ENCODE peak calls at places on chromosomes 6 and 20, in eight cellular contexts. H is cardiac muscle cell, Q is uterus, Z is trophoblast cell, N is small intestine, S is tibial nerve, D is pancreas, G is IMR-90. O is an unnamed sample.
A peak's percentile ranks its signal among the peaks of the same experiment; 100 is the strongest.

GRCh38 chr6:116041934-116042333 is 18.8 kb downstream of the FRK start:
- DNase-seq in H (no peak), Q (no peak), Z (no peak), N (no peak), S (no peak), D (no peak), G (no peak), O (no peak)

GRCh38 chr6:32167761-32168262 is 3.4 kb downstream of the EGFL8 start:
- DNase-seq in H (peak; percentile 84), Q (no peak), Z (no peak), N (no peak), S (no peak), D (no peak), G (no peak), O (no peak)

GRCh38 chr20:50200482-50201104 is 10.0 kb downstream of the CEBPB start:
- DNase-seq in H (no peak), Q (no peak), Z (no peak), N (no peak), S (no peak), D (no peak), G (no peak), O (no peak)

GRCh38 chr6:77150736-77151135 is 312.6 kb downstream of the HTR1B start:
- DNase-seq in H (no peak), Q (no peak), Z (no peak), N (no peak), S (no peak), D (no peak), G (no peak), O (no peak)

GRCh38 chr6:151071295-151071694 is 168.5 kb upstream of the AKAP12 start:
- DNase-seq in H (peak; percentile 84), Q (peak; percentile 45), Z (no peak), N (no peak), S (peak; percentile 69), D (no peak), G (peak; percentile 91), O (no peak)

GRCh38 chr6:79335133-79335674 is 100.7 kb upstream of the HMGN3 start:
- DNase-seq in H (no peak), Q (no peak), Z (no peak), N (no peak), S (no peak), D (no peak), G (no peak), O (no peak)

GRCh38 chr6:127459231-127459641 is at the start of gene KIAA0408:
- DNase-seq in H (peak; percentile 85), Q (peak; percentile 80), Z (no peak), N (peak; percentile 12), S (peak; percentile 64), D (peak; percentile 45), G (peak; percentile 87), O (peak; percentile 74)

GRCh38 chr20:60381643-60382400 is 423.6 kb downstream of the CDH26 start:
- DNase-seq in H (no peak), Q (no peak), Z (no peak), N (no peak), S (no peak), D (no peak), G (no peak), O (no peak)

GRCh38 chr6:3500262-3501001 is 43.6 kb upstream of the SLC22A23 start:
- DNase-seq in H (no peak), Q (no peak), Z (peak; percentile 35), N (no peak), S (peak; percentile 12), D (no peak), G (peak; percentile 71), O (peak; percentile 30)

GRCh38 chr6:144349690-144350132 is 64.6 kb downstream of the UTRN start:
- DNase-seq in H (no peak), Q (peak; percentile 84), Z (no peak), N (no peak), S (no peak), D (no peak), G (peak; percentile 53), O (no peak)

GRCh38 chr20:20501128-20501527 is 133.2 kb downstream of the INSM1 start:
- DNase-seq in H (no peak), Q (no peak), Z (no peak), N (no peak), S (no peak), D (no peak), G (no peak), O (no peak)
- H3K36me3 ChIP-seq in H (peaks cover 8% of the 10 kb centered on the region), Q (no peaks in the 10 kb centered on the region), Z (no peaks in the 10 kb centered on the region), N (peaks cover 16% of the 10 kb centered on the region), S (no peaks in the 10 kb centered on the region), D (no peaks in the 10 kb centered on the region), G (no peaks in the 10 kb centered on the region), O (no peaks in the 10 kb centered on the region)

GRCh38 chr6:49649982-49650381 is 13.3 kb upstream of the RHAG start:
- DNase-seq in H (no peak), Q (no peak), Z (no peak), N (no peak), S (no peak), D (no peak), G (no peak), O (no peak)

GRCh38 chr6:49647470-49647869 is 10.8 kb upstream of the RHAG start:
- DNase-seq in H (no peak), Q (no peak), Z (no peak), N (no peak), S (no peak), D (no peak), G (no peak), O (no peak)

GRCh38 chr6:49645139-49645538 is 8.5 kb upstream of the RHAG start:
- DNase-seq in H (no peak), Q (no peak), Z (no peak), N (no peak), S (no peak), D (no peak), G (no peak), O (no peak)

GRCh38 chr6:49646942-49647341 is 10.3 kb upstream of the RHAG start:
- DNase-seq in H (no peak), Q (no peak), Z (no peak), N (no peak), S (no peak), D (no peak), G (no peak), O (no peak)

DNA sequence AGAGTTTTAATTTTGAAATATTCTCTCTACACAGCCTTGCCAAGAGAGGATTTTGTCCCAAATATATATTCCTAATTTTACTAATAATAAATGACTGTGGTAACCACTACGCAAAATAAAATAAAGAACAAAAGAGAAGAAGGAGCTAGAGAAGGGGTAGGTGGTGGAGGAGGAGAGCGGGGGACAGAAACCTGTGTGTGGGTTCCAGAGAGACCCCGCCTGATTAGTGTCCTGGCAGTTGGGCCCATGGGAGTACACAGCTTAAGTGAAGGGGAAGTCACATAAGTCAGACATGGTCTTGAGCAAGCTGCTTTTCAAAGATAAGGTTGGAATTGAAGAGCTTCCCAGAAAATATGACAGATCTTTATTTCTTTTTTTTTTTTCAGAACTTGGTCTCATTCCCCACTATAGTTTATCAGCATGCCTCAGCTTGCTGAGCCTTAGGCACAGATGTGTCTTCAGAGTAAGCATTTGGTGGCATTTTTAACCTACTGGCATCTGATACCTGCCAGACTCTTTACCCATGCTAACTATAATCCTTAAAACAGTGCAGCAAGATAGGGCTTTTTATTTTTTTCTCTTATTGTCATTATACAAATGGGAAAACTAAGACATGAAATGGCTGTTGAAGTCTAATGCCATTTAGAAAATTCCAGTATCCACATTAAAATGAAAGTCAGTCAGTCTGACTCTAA is 9.6 kb upstream of the RHAG start:
- DNase-seq in H (no peak), Q (no peak), Z (no peak), N (no peak), S (no peak), D (no peak), G (no peak), O (no peak)
- H3K27ac ChIP-seq in H (no peak overlapping the region), Q (no peak overlapping the region), Z (no peak overlapping the region), N (no peak overlapping the region), S (no peak overlapping the region), D (no peak overlapping the region), G (no peak overlapping the region), O (no peak overlapping the region)

DNA sequence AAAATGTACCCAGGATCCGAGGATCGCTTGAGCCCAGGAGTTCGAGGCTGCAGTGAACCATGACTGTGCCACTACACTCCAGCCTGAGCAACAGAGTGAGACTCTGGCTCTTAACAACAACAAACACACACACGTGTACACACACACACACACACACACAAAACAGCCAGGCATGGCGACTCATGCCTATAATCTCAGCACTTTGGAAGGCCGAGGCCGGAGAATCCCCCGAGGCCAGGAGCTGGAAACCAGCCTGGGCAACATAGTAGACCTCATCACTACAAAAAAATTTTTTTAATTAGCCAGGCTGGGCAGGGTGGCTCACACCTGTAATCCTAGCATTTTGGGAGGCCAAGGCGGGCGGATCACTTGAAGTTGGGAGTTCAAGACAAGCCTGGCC is 23.3 kb upstream of the ARFGEF2 start:
- DNase-seq in H (no peak), Q (no peak), Z (peak; percentile 86), N (no peak), S (no peak), D (no peak), G (peak; percentile 67), O (no peak)
- H3K36me3 ChIP-seq in H (no peaks in the 10 kb centered on the region), Q (no peaks in the 10 kb centered on the region), Z (no peaks in the 10 kb centered on the region), N (no peaks in the 10 kb centered on the region), S (no peaks in the 10 kb centered on the region), D (no peaks in the 10 kb centered on the region), G (no peaks in the 10 kb centered on the region), O (no peaks in the 10 kb centered on the region)

GRCh38 chr6:21504790-21505189 is 88.8 kb upstream of the SOX4 start:
- DNase-seq in H (no peak), Q (no peak), Z (no peak), N (no peak), S (no peak), D (no peak), G (no peak), O (no peak)

GRCh38 chr6:21505574-21505990 is 88.0 kb upstream of the SOX4 start:
- DNase-seq in H (no peak), Q (no peak), Z (peak; percentile 19), N (no peak), S (no peak), D (no peak), G (no peak), O (no peak)

GRCh38 chr6:21508753-21509152 is 84.8 kb upstream of the SOX4 start:
- DNase-seq in H (no peak), Q (no peak), Z (no peak), N (no peak), S (no peak), D (no peak), G (no peak), O (no peak)

GRCh38 chr6:21506126-21506525 is 87.4 kb upstream of the SOX4 start:
- DNase-seq in H (no peak), Q (no peak), Z (no peak), N (no peak), S (no peak), D (no peak), G (no peak), O (no peak)

GRCh38 chr6:21507811-21508210 is 85.7 kb upstream of the SOX4 start:
- DNase-seq in H (no peak), Q (no peak), Z (no peak), N (no peak), S (no peak), D (no peak), G (peak; percentile 7), O (no peak)
- H3K27ac ChIP-seq in H (no peak overlapping the region), Q (no peak overlapping the region), Z (no peak overlapping the region), N (no peak overlapping the region), S (no peak overlapping the region), D (no peak overlapping the region), G (no peak overlapping the region), O (no peak overlapping the region)

GRCh38 chr20:62856931-62857619 is 4.5 kb downstream of the TCFL5 start:
- DNase-seq in H (no peak), Q (no peak), Z (no peak), N (peak; percentile 24), S (no peak), D (no peak), G (no peak), O (no peak)
- H3K36me3 ChIP-seq in H (peaks cover 6% of the 10 kb centered on the region), Q (no peaks in the 10 kb centered on the region), Z (peaks cover 18% of the 10 kb centered on the region), N (no peaks in the 10 kb centered on the region), S (no peaks in the 10 kb centered on the region), D (no peaks in the 10 kb centered on the region), G (peaks cover 27% of the 10 kb centered on the region), O (no peaks in the 10 kb centered on the region)

O was measured in hepatocyte.